ENCODE peak calls at places on chromosomes 12 and 14, in seven cellular contexts. W is activated CD4-positive, CD25-positive, alpha-beta regulatory T cell; Y is NCI-H774; Z is AG08395; G is left ventricle myocardium inferior; V is ecto neural progenitor cell; A is HFFc6. Q is an unnamed sample.
A peak's percentile ranks its signal among the peaks of the same experiment; 100 is the strongest.

GRCh38 chr14:60768602-60769001 is 34.0 kb downstream of the MNAT1 start:
- DNase-seq in W (no peak), Y (no peak), Z (no peak), G (no peak), V (no peak), A (peak; percentile 15), Q (no peak)

GRCh38 chr12:40105265-40105514 is 691 bp downstream of the SLC2A13 start:
- DNase-seq in W (peak; percentile 4), Y (no peak), Z (no peak), G (peak; percentile 61), V (no peak), A (no peak), Q (no peak)

GRCh38 chr12:84276215-84276614 is 636.4 kb downstream of the SLC6A15 start:
- DNase-seq in W (no peak), Y (no peak), Z (no peak), G (no peak), V (no peak), A (no peak), Q (no peak)

GRCh38 chr12:14394317-14395058 is 29.0 kb downstream of the ATF7IP start:
- DNase-seq in W (no peak), Y (peak; percentile 82), Z (peak; percentile 38), G (no peak), V (no peak), A (peak; percentile 76), Q (no peak)

GRCh38 chr14:78752789-78753188 is 582.6 kb downstream of the NRXN3 start:
- DNase-seq in W (no peak), Y (no peak), Z (no peak), G (no peak), V (no peak), A (no peak), Q (no peak)

GRCh38 chr14:105153331-105153731 is 15.2 kb downstream of the JAG2 start:
- DNase-seq in W (no peak), Y (no peak), Z (no peak), G (peak; percentile 70), V (no peak), A (no peak), Q (no peak)

GRCh38 chr12:122421263-122421814 is 1.1 kb downstream of the CLIP1 start:
- DNase-seq in W (no peak), Y (no peak), Z (peak; percentile 33), G (peak; percentile 31), V (no peak), A (peak; percentile 34), Q (peak; percentile 93)

GRCh38 chr12:46555379-46555778 is 182.8 kb upstream of the SLC38A2 start:
- DNase-seq in W (no peak), Y (no peak), Z (peak; percentile 63), G (no peak), V (no peak), A (peak; percentile 80), Q (no peak)

GRCh38 chr14:81315344-81315743 is 84.8 kb downstream of the STON2 start:
- DNase-seq in W (no peak), Y (no peak), Z (no peak), G (no peak), V (peak; percentile 64), A (no peak), Q (no peak)

GRCh38 chr12:16148938-16149337 is 128.5 kb downstream of the SLC15A5 start:
- DNase-seq in W (no peak), Y (no peak), Z (no peak), G (no peak), V (no peak), A (no peak), Q (no peak)

GRCh38 chr12:26614217-26614616 is 218.8 kb downstream of the ITPR2 start:
- DNase-seq in W (no peak), Y (peak; percentile 11), Z (peak; percentile 18), G (no peak), V (peak; percentile 62), A (no peak), Q (no peak)

GRCh38 chr12:39622306-39622705 is 2.7 kb upstream of the ABCD2 start:
- DNase-seq in W (no peak), Y (no peak), Z (no peak), G (no peak), V (no peak), A (no peak), Q (no peak)

GRCh38 chr12:94875525-94875924 is 128.0 kb downstream of the NDUFA12 start:
- DNase-seq in W (no peak), Y (peak; percentile 41), Z (no peak), G (no peak), V (no peak), A (no peak), Q (peak; percentile 50)

GRCh38 chr12:78959556-78959955 is 95.0 kb downstream of the SYT1 start:
- DNase-seq in W (no peak), Y (no peak), Z (no peak), G (no peak), V (no peak), A (no peak), Q (no peak)

GRCh38 chr14:20606190-20606901 is 15.2 kb upstream of the RNASE12 start:
- DNase-seq in W (no peak), Y (peak; percentile 5), Z (peak; percentile 40), G (no peak), V (no peak), A (peak; percentile 49), Q (no peak)

GRCh38 chr14:100907240-100907639 is 3.7 kb upstream of the RTL1 start:
- DNase-seq in W (no peak), Y (no peak), Z (no peak), G (no peak), V (no peak), A (no peak), Q (no peak)

GRCh38 chr14:34098045-34098984 is 147.4 kb upstream of the EGLN3 start:
- DNase-seq in W (no peak), Y (peak; percentile 15), Z (peak; percentile 66), G (no peak), V (peak; percentile 55), A (peak; percentile 31), Q (no peak)